ENCODE peak calls at places on chromosomes 5 and 9, in ten cellular contexts. X is activated B cell treated with CpG ODN at 0.5 μM for 24 hours, Z is RKO, S is NCI-H1105, L is IMR-90, G is HT-29, H is H9, B is RCC 7860, C is right lobe of liver, J is AG20443. V is an unnamed sample.

GRCh38 chr9:94111446-94111845 is 27.2 kb downstream of the PTPDC1 start:
- DNase-seq in S (no peak), H (no peak), B (no peak), J (no peak), G (no peak), C (no peak), X (no peak), Z (no peak), L (peak; percentile 20), V (no peak)

GRCh38 chr5:108638021-108638420 is 109.7 kb upstream of the FER start:
- DNase-seq in X (no peak), B (no peak), L (no peak), H (no peak), C (no peak), G (no peak), S (no peak), J (no peak), Z (no peak), V (no peak)

GRCh38 chr5:154865466-154866184 is 7.2 kb downstream of the CNOT8 start:
- DNase-seq in X (no peak), B (no peak), H (no peak), C (no peak), S (no peak), Z (no peak), L (no peak), G (no peak), J (no peak), V (no peak)

GRCh38 chr5:69493235-69493925 is 790 bp downstream of the OCLN start:
- DNase-seq in Z (peak; percentile 69), G (peak; percentile 56), L (no peak), C (peak; percentile 81), S (peak; percentile 20), H (peak; percentile 56), B (no peak), X (peak; percentile 15), J (peak; percentile 60), V (no peak)

GRCh38 chr9:133420392-133420827 is 1.8 kb upstream of the ADAMTS13 start:
- DNase-seq in L (no peak), G (no peak), X (no peak), S (no peak), C (no peak), B (no peak), Z (no peak), H (no peak), J (no peak), V (no peak)

GRCh38 chr9:132164604-132165362 is 2.9 kb downstream of the NTNG2 start:
- DNase-seq in G (peak; percentile 38), B (no peak), H (no peak), Z (no peak), X (no peak), S (no peak), L (no peak), C (no peak), J (peak; percentile 43), V (no peak)

GRCh38 chr5:173670791-173671120 is 54.3 kb upstream of the BOD1 start:
- DNase-seq in B (no peak), H (peak; percentile 29), J (no peak), Z (no peak), X (no peak), S (no peak), L (no peak), G (no peak), C (no peak), V (no peak)

GRCh38 chr5:10662661-10663245 is 98.3 kb downstream of the DAP start:
- DNase-seq in X (peak; percentile 9), G (no peak), B (no peak), J (no peak), H (no peak), Z (no peak), S (no peak), C (no peak), L (no peak), V (no peak)

GRCh38 chr5:143396353-143396940 is 7.0 kb downstream of the NR3C1 start:
- DNase-seq in B (no peak), X (no peak), J (no peak), C (no peak), L (no peak), Z (no peak), G (no peak), S (no peak), H (no peak), V (no peak)

GRCh38 chr5:43231977-43232376 is 40.0 kb downstream of the NIM1K start:
- DNase-seq in C (peak; percentile 65), L (no peak), B (no peak), X (no peak), J (no peak), G (peak; percentile 65), S (no peak), Z (no peak), H (peak; percentile 36), V (no peak)

GRCh38 chr9:131449276-131449675 is 53.4 kb upstream of the POMT1 start:
- DNase-seq in B (no peak), C (no peak), X (no peak), S (no peak), L (no peak), Z (peak; percentile 65), G (no peak), H (no peak), J (no peak), V (no peak)

GRCh38 chr5:110815916-110816605 is 77.3 kb downstream of the SLC25A46 start:
- DNase-seq in S (no peak), G (no peak), C (no peak), L (peak; percentile 45), Z (no peak), X (no peak), J (no peak), H (no peak), B (no peak), V (no peak)

GRCh38 chr9:134644715-134645606 is 3.4 kb downstream of the COL5A1 start:
- DNase-seq in L (peak; percentile 99), S (no peak), J (peak; percentile 89), G (no peak), C (no peak), X (no peak), H (no peak), Z (peak; percentile 46), B (peak; percentile 36), V (no peak)

GRCh38 chr5:170570492-170570891 is 66.7 kb downstream of the KCNIP1 start:
- DNase-seq in G (no peak), X (no peak), C (no peak), S (peak; percentile 17), H (no peak), L (no peak), J (no peak), Z (no peak), B (peak; percentile 17), V (no peak)

GRCh38 chr5:125203039-125203438 is 456.6 kb upstream of the ZNF608 start:
- DNase-seq in G (no peak), H (no peak), L (no peak), S (no peak), C (no peak), B (no peak), X (no peak), J (no peak), Z (no peak), V (no peak)